ENCODE peak calls at places on chromosomes 2 and 18, in four cellular contexts. One of them, this sample, is unnamed.

GRCh38 chr2:127014630-127015029 is 92.3 kb downstream of the BIN1 start:
- DNase-seq in GM13976: no peak
- DNase-seq in foreskin fibroblast: peak
- DNase-seq in HFF-Myc: no peak
- DNase-seq in this sample: peak

GRCh38 chr18:23321996-23322395 is 131.1 kb upstream of the RIOK3 start:
- DNase-seq in GM13976: no peak
- DNase-seq in foreskin fibroblast: peak
- DNase-seq in HFF-Myc: no peak
- DNase-seq in this sample: no peak

GRCh38 chr2:239939736-239940483 is 85.2 kb downstream of the NDUFA10 start:
- DNase-seq in GM13976: no peak
- DNase-seq in foreskin fibroblast: no peak
- DNase-seq in HFF-Myc: no peak
- DNase-seq in this sample: no peak

GRCh38 chr2:227513113-227513512 is 41.2 kb downstream of the AGFG1 start:
- DNase-seq in GM13976: no peak
- DNase-seq in foreskin fibroblast: peak
- DNase-seq in HFF-Myc: no peak
- DNase-seq in this sample: no peak

GRCh38 chr2:127003028-127003800 is 103.7 kb downstream of the BIN1 start:
- DNase-seq in GM13976: no peak
- DNase-seq in foreskin fibroblast: no peak
- DNase-seq in HFF-Myc: no peak
- DNase-seq in this sample: no peak

GRCh38 chr2:212930556-212930955 is 220.9 kb downstream of the IKZF2 start:
- DNase-seq in GM13976: no peak
- DNase-seq in foreskin fibroblast: no peak
- DNase-seq in HFF-Myc: no peak
- DNase-seq in this sample: no peak

GRCh38 chr2:222037211-222037610 is 261.6 kb downstream of the PAX3 start:
- DNase-seq in GM13976: no peak
- DNase-seq in foreskin fibroblast: no peak
- DNase-seq in HFF-Myc: no peak
- DNase-seq in this sample: no peak

GRCh38 chr2:215826838-215827441 is 186.4 kb downstream of the MREG start:
- DNase-seq in GM13976: no peak
- DNase-seq in foreskin fibroblast: peak
- DNase-seq in HFF-Myc: no peak
- DNase-seq in this sample: no peak

GRCh38 chr2:183078467-183079334 is at the start of gene DUSP19:
- DNase-seq in GM13976: peak
- DNase-seq in foreskin fibroblast: peak
- DNase-seq in HFF-Myc: peak
- DNase-seq in this sample: peak
- TF ChIP-seq CTCF in GM13976: no peak
- TF ChIP-seq CTCF in foreskin fibroblast: no peak
- TF ChIP-seq CTCF in HFF-Myc: no peak
- TF ChIP-seq CTCF in this sample: no peak

GRCh38 chr18:50573679-50574078 is 13.8 kb downstream of the MAPK4 start:
- DNase-seq in GM13976: no peak
- DNase-seq in foreskin fibroblast: no peak
- DNase-seq in HFF-Myc: no peak
- DNase-seq in this sample: no peak
- TF ChIP-seq CTCF in GM13976: no peak
- TF ChIP-seq CTCF in foreskin fibroblast: no peak
- TF ChIP-seq CTCF in HFF-Myc: peak
- TF ChIP-seq CTCF in this sample: no peak

DNA sequence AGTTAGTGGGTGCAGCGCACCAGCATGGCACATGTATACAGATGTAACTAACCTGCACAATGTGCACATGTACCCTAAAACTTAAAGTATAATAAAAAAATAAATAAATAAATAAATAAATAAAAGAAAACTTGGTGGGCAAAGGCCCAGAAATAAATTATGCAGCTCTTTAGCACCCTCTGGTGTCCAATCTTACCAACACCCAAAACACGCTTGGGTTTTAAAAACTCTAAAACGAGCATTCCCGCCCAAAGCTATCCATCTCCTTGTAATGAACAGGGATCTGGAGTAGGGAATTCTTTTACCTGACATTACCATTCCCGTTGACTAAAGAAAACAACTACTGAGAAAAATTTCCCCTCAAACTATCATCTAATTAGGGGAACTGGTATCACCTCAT is 2005.9 kb upstream of the CELF4 start:
- DNase-seq in GM13976: peak
- DNase-seq in foreskin fibroblast: peak
- DNase-seq in HFF-Myc: no peak
- DNase-seq in this sample: no peak
- TF ChIP-seq CTCF in GM13976: peak
- TF ChIP-seq CTCF in foreskin fibroblast: peak
- TF ChIP-seq CTCF in HFF-Myc: no peak
- TF ChIP-seq CTCF in this sample: no peak

GRCh38 chr2:147365577-147365976 is 479.3 kb upstream of the ACVR2A start:
- DNase-seq in GM13976: no peak
- DNase-seq in foreskin fibroblast: no peak
- DNase-seq in HFF-Myc: no peak
- DNase-seq in this sample: no peak
- TF ChIP-seq CTCF in GM13976: no peak
- TF ChIP-seq CTCF in foreskin fibroblast: no peak
- TF ChIP-seq CTCF in HFF-Myc: no peak
- TF ChIP-seq CTCF in this sample: no peak

GRCh38 chr2:27264253-27264752 is 1.5 kb upstream of the SLC30A3 start:
- DNase-seq in GM13976: no peak
- DNase-seq in foreskin fibroblast: no peak
- DNase-seq in HFF-Myc: no peak
- DNase-seq in this sample: no peak

GRCh38 chr2:27262379-27263286 is at the start of gene SLC30A3:
- DNase-seq in GM13976: peak
- DNase-seq in foreskin fibroblast: peak
- DNase-seq in HFF-Myc: no peak
- DNase-seq in this sample: no peak

GRCh38 chr2:27264753-27265535 is 2.1 kb upstream of the SLC30A3 start:
- DNase-seq in GM13976: peak
- DNase-seq in foreskin fibroblast: peak
- DNase-seq in HFF-Myc: no peak
- DNase-seq in this sample: no peak

GRCh38 chr2:27263287-27264252 is 723 bp upstream of the SLC30A3 start:
- DNase-seq in GM13976: peak
- DNase-seq in foreskin fibroblast: no peak
- DNase-seq in HFF-Myc: no peak
- DNase-seq in this sample: no peak

GRCh38 chr2:27265536-27265870 is 2.7 kb upstream of the SLC30A3 start:
- DNase-seq in GM13976: no peak
- DNase-seq in foreskin fibroblast: no peak
- DNase-seq in HFF-Myc: no peak
- DNase-seq in this sample: no peak
- TF ChIP-seq CTCF in GM13976: no peak
- TF ChIP-seq CTCF in foreskin fibroblast: no peak
- TF ChIP-seq CTCF in HFF-Myc: no peak
- TF ChIP-seq CTCF in this sample: no peak

This sample was measured in AG09319.